ENCODE peak calls at places on chromosomes 7 and 10, in eight cellular contexts. V is HCT116, Y is K562, Q is breast epithelium, S is endothelial cell of umbilical vein, I is stomach, C is GM23338, W is SK-N-SH. D is an unnamed sample.

GRCh38 chr7:142345817-142346216 is 88.0 kb upstream of the PRSS58 start:
- DNase-seq in Y (no peak), I (no peak), C (no peak), Q (no peak), V (no peak), W (no peak), S (no peak), D (no peak)

GRCh38 chr10:49162063-49162462 is 26.1 kb downstream of the TMEM273 start:
- DNase-seq in C (no peak), Y (no peak), W (no peak), Q (no peak), V (no peak), I (no peak), S (no peak), D (no peak)

GRCh38 chr10:114261116-114261515 is 22.1 kb downstream of the VWA2 start:
- DNase-seq in I (no peak), C (no peak), W (no peak), V (no peak), Y (no peak), Q (no peak), S (no peak), D (no peak)

GRCh38 chr7:102024769-102025391 is 207.5 kb downstream of the CUX1 start:
- DNase-seq in C (peak), W (no peak), I (no peak), V (no peak), S (no peak), Q (no peak), Y (no peak), D (peak)

GRCh38 chr7:69922011-69922803 is 323.9 kb downstream of the AUTS2 start:
- DNase-seq in S (no peak), W (no peak), V (no peak), Y (no peak), C (no peak), Q (no peak), I (no peak), D (no peak)

GRCh38 chr7:113392841-113393540 is 274.6 kb upstream of the SMIM30 start:
- DNase-seq in V (no peak), W (no peak), Y (no peak), I (no peak), S (no peak), C (no peak), Q (no peak), D (no peak)

GRCh38 chr10:37473906-37474305 is 348.5 kb downstream of the ANKRD30A start:
- DNase-seq in C (no peak), S (no peak), W (no peak), V (no peak), Y (no peak), I (no peak), Q (no peak), D (no peak)

GRCh38 chr10:74021248-74022055 is 23.5 kb downstream of the VCL start:
- DNase-seq in S (peak), Q (no peak), I (no peak), C (no peak), W (peak), V (no peak), Y (no peak), D (no peak)

GRCh38 chr7:132564090-132564489 is 12.2 kb downstream of the PLXNA4 start:
- DNase-seq in V (no peak), Y (no peak), W (no peak), S (no peak), Q (no peak), I (no peak), C (no peak), D (no peak)

GRCh38 chr7:42151309-42151708 is 85.7 kb downstream of the GLI3 start:
- DNase-seq in W (no peak), Q (peak), V (no peak), Y (no peak), C (no peak), I (no peak), S (no peak), D (no peak)

GRCh38 chr10:13219685-13220670 is 14.2 kb downstream of the UCMA start:
- DNase-seq in W (no peak), S (no peak), I (peak), C (peak), V (peak), Q (peak), Y (peak), D (peak)

GRCh38 chr10:73432646-73433537 is 469 bp downstream of the MSS51 start:
- DNase-seq in Y (no peak), C (no peak), V (no peak), I (no peak), Q (no peak), S (no peak), W (no peak), D (no peak)

GRCh38 chr7:24283559-24283899 is 461 bp upstream of the NPY start:
- DNase-seq in V (no peak), Q (no peak), I (no peak), W (no peak), C (peak), Y (no peak), S (no peak), D (no peak)

DNA sequence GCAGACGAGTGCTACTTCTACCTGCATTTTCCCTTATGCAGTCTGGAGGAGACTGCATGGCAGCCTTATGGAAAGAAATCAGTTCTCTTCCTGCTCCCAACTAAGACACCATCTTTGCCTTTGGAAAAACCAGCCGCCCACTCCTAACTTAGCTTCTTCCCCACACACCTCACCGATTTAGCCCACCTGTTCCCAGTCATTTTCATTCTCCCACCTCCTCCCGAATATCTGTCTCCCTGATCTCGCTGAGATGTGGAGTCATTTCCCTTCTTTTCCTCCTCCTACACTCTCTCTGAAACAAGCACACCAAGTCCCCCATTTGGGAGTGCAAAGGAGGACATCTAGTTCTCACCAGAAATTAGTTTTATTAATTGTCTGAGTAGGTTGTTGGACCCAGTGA is 35.2 kb upstream of the JCAD start:
- DNase-seq in V (no peak), C (no peak), Q (no peak), W (no peak), Y (no peak), I (no peak), S (no peak), D (no peak)
- TF ChIP-seq POLR2AphosphoS5 in V (no peak), C (no peak), Q (no peak), W (no peak), Y (no peak), I (no peak), S (no peak), D (no peak)

DNA sequence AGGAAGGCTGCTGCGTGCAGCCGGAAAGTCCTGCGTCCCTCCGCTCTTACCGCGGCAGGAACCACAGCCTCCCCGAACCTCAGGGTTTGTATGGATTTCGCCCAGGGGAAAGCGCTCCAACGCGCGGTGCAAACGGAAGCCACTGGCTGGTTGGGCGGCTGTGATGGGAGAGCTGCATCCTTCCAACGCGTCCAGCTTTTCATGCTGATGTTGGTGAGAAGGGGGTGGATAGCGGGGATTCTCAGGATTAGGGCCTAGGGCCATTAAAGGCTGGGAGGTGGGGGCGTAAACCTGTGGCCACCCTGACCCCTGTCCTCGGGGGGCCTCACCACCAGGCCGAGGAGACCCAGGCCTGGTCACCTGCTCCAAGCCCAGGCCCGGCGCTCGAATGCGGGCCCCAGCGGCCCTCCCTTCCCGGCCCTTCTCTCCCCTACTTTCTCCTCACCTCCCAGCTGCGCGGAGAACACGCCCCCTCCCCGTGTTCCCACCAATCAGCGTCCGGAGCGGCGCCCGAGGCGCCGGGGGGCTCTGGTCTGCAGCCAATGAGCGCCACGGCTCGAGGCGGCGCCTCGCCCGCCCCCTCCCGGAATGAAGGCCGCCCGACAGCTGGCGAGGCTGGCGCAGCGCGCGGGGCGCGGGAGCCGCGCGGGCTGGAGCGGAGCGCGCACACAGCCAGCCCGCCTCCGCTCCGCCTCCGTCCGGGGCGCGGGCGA is 458 bp upstream of the NANOS1 start:
- DNase-seq in W (peak), C (peak), Y (peak), S (peak), Q (peak), V (peak), I (peak), D (peak)
- TF ChIP-seq CTCF in W (no peak), C (peak), Y (peak), S (peak), Q (no peak), V (no peak), I (no peak), D (no peak)

DNA sequence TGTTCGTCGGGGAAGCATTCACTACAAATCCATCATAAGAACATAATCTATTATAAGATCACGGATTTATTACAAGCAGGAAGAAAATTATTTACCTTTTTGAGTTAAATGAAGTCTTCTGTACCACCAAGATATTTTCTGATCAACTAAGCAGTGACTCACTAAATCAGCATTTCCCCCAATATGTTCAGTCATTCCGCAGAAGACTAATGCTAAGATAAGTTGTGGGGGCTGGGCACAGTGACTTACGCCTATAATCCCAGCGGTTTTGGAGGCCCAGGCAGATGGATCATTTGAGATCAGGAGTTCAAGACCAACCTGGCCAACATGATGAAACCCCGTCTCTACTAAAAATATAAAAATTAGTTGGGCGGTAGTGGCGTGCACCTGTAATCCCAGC is 144.2 kb upstream of the EGR2 start:
- DNase-seq in I (no peak), W (no peak), Y (no peak), Q (no peak), S (no peak), V (no peak), C (no peak), D (no peak)
- TF ChIP-seq POLR2AphosphoS5 in I (no peak), W (no peak), Y (no peak), Q (no peak), S (no peak), V (no peak), C (no peak), D (no peak)

DNA sequence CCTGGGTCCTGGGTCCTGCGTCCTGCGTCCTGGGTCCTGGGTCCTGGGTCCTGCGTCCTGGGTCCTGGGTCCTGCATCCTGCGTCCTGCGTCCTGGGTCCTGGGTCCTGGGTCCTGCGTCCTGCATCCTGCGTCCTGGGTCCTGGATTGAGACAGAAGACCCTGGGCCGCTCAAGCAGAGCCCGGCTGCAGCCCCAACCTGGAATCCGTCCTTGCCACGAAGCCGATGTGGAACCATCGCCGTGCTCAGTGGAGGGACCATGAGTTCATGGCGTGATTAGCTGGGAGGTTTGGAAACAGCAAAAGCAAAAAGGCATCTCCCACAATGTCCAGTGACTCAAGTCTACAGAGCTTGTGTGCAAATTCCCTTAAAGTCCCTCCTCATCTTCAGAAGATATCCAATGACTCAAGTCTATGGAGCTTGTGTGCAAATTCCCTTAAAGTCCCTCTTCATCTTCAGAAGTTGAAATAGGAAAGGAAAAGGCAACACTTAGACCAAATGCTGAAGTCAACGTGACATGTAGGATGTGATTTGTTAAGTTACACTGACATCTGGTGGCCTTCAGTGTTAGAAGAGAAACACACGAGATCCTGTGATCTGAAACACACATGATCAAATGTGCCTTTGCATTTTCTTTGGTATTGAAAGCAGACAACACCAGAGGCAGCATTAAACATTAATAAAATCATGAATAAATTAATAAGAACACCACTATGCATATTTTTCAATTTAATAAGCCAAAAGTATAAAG is 179.9 kb downstream of the PTPRN2 start:
- DNase-seq in V (peak), I (no peak), Y (peak), C (peak), W (peak), S (no peak), Q (no peak), D (no peak)
- TF ChIP-seq CTCF in V (peak), I (no peak), Y (peak), C (peak), W (peak), S (no peak), Q (no peak), D (peak)

DNA sequence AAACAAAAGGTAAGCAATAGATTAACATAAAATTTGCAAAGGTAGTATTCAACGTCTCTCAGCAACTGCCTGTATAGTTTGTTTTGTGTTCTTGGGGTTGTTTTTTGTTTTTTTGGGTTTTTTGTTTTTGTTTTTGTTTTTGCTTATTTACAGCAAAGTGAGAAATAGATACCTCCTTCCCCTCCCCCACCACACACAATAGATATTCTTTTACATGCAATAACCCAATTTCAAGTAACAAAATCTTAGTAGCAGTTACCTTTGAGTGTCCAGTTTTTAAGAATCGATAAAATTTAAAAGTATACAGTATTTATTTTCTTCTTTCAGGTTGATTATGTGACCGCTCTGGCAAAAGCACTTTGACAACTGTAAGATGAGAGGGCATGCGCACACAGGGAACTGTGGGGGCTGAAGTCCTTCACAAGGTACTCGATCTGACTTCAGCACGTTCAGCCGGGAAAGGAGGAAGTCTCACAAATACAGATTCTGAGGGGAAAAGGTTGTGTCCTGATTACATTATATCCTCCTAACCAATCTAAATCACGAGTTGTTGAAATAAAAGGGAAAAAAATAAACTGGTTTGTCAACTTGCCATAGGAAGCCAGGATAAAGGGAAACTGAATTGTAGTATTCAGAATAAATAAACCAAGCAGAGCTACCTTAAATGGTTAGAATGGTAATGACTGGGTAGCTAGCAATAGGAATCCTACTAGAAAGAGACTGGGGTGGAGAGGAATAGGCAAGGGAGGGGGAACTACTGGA is 47.8 kb downstream of the CPEB3 start:
- DNase-seq in Q (peak), Y (peak), W (peak), V (peak), S (peak), C (peak), I (peak), D (peak)
- TF ChIP-seq POLR2AphosphoS5 in Q (no peak), Y (no peak), W (no peak), V (no peak), S (no peak), C (no peak), I (peak), D (no peak)

GRCh38 chr10:54501919-54502318 is 299.1 kb downstream of the PCDH15 start:
- DNase-seq in W (no peak), I (no peak), S (no peak), C (no peak), Q (no peak), Y (no peak), V (no peak), D (no peak)
- TF ChIP-seq CTCF in W (no peak), I (no peak), S (no peak), C (no peak), Q (no peak), Y (no peak), V (no peak), D (no peak)

DNA sequence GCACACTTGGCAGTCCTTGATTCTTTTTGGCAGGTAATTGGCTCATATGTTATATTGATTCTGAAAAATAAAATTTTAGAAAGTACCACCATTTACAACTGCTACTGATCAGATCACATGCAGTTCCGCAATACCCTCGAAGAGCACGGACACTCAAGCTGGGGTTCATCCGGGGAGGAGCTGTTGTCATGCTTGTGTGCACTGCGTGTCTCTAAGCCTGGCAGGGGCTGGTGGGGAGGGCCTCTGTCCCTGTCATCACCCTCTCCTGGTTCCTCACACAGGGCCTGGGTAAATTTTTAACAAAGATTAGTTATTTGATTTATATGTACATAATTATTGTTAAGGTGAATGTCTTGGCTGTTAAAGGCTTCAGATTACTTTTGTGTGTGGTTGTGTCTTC is 45.2 kb downstream of the TRRAP start:
- DNase-seq in Q (no peak), W (no peak), C (no peak), I (no peak), V (no peak), Y (no peak), S (no peak), D (no peak)
- TF ChIP-seq POLR2AphosphoS5 in Q (no peak), W (no peak), C (no peak), I (no peak), V (no peak), Y (no peak), S (no peak), D (no peak)